ENCODE peak calls at places on chromosomes 13 and 19, in four cellular contexts. Y is heart left ventricle, N is left ventricle myocardium inferior, X is B cell. F is an unnamed sample.

GRCh38 chr19:33622505-33622808 is 704 bp downstream of the CHST8 start:
- DNase-seq in X (no peak), Y (no peak), N (no peak), F (peak; percentile 29)

GRCh38 chr19:2374808-2375207 is 14.7 kb downstream of the TMPRSS9 start:
- DNase-seq in N (no peak), X (no peak), Y (no peak), F (no peak)

GRCh38 chr13:112202266-112202665 is 135.3 kb downstream of the SOX1 start:
- DNase-seq in N (no peak), Y (no peak), X (no peak), F (no peak)

GRCh38 chr19:18846862-18847515 is 15.2 kb downstream of the UPF1 start:
- DNase-seq in Y (peak; percentile 79), X (peak; percentile 77), N (peak; percentile 81), F (peak; percentile 30)

GRCh38 chr13:102597029-102598015 is 536 bp downstream of the TPP2 start:
- DNase-seq in Y (peak; percentile 27), N (peak; percentile 16), X (peak; percentile 49), F (peak; percentile 57)

GRCh38 chr19:15840833-15841232 is 25.4 kb upstream of the OR10H1 start:
- DNase-seq in Y (no peak), N (no peak), X (no peak), F (no peak)

GRCh38 chr13:85148009-85148408 is 651.2 kb downstream of the SLITRK6 start:
- DNase-seq in Y (no peak), X (no peak), N (no peak), F (no peak)

GRCh38 chr19:46144756-46145155 is 3.3 kb upstream of the IGFL2 start:
- DNase-seq in X (no peak), N (no peak), Y (no peak), F (no peak)

GRCh38 chr13:111394211-111394922 is 73.9 kb downstream of the TEX29 start:
- DNase-seq in N (no peak), X (no peak), Y (no peak), F (no peak)

GRCh38 chr13:41842029-41842428 is 118.9 kb downstream of the VWA8 start:
- DNase-seq in X (no peak), N (no peak), Y (no peak), F (no peak)

GRCh38 chr19:19372656-19373416 is 32.6 kb upstream of the GATAD2A start:
- DNase-seq in X (peak; percentile 67), N (peak; percentile 66), Y (peak; percentile 85), F (peak; percentile 83)

GRCh38 chr13:41915096-41915495 is 45.8 kb downstream of the VWA8 start:
- DNase-seq in Y (no peak), X (no peak), N (no peak), F (no peak)

GRCh38 chr19:366951-367350 is 22.4 kb upstream of the MIER2 start:
- DNase-seq in Y (no peak), N (no peak), X (no peak), F (no peak)

GRCh38 chr19:34926361-34926684 is 380 bp upstream of the ZNF30 start:
- DNase-seq in X (no peak), N (no peak), Y (no peak), F (no peak)

GRCh38 chr19:3699071-3699740 is 1.1 kb downstream of the PIP5K1C start:
- DNase-seq in X (peak; percentile 63), N (peak; percentile 55), Y (peak; percentile 62), F (peak; percentile 38)

GRCh38 chr19:12838182-12838890 is at the start of gene MAST1:
- DNase-seq in Y (no peak), X (peak; percentile 77), N (no peak), F (peak; percentile 45)

GRCh38 chr13:96527497-96527896 is 437.6 kb downstream of the HS6ST3 start:
- DNase-seq in N (no peak), Y (no peak), X (no peak), F (no peak)

GRCh38 chr13:23966691-23967615 is 69.7 kb upstream of the C1QTNF9B start:
- DNase-seq in Y (no peak), N (no peak), X (no peak), F (peak; percentile 8)

GRCh38 chr19:2944403-2944774 is 382 bp downstream of the ZNF77 start:
- DNase-seq in Y (no peak), N (no peak), X (no peak), F (no peak)

GRCh38 chr13:52599037-52599852 is 43.0 kb upstream of the HNRNPA1L2 start:
- DNase-seq in Y (no peak), N (no peak), X (no peak), F (no peak)

GRCh38 chr19:4059931-4060620 is 6.6 kb downstream of the ZBTB7A start:
- DNase-seq in N (peak; percentile 73), X (peak; percentile 76), Y (peak; percentile 85), F (no peak)

GRCh38 chr19:35027851-35028599 is 2.2 kb upstream of the SCN1B start:
- DNase-seq in N (no peak), X (no peak), Y (no peak), F (no peak)

GRCh38 chr13:84191199-84191598 is 308.9 kb upstream of the SLITRK1 start:
- DNase-seq in Y (no peak), N (no peak), X (no peak), F (no peak)

GRCh38 chr13:70568571-70568970 is 460.3 kb upstream of the KLHL1 start:
- DNase-seq in Y (no peak), N (no peak), X (peak; percentile 1), F (peak; percentile 25)

GRCh38 chr13:30802501-30802900 is 67.2 kb downstream of the ALOX5AP start:
- DNase-seq in X (no peak), Y (no peak), N (no peak), F (no peak)

GRCh38 chr13:82305588-82305987 is 1576.7 kb downstream of the SLITRK1 start:
- DNase-seq in X (no peak), Y (no peak), N (no peak), F (no peak)

DNA sequence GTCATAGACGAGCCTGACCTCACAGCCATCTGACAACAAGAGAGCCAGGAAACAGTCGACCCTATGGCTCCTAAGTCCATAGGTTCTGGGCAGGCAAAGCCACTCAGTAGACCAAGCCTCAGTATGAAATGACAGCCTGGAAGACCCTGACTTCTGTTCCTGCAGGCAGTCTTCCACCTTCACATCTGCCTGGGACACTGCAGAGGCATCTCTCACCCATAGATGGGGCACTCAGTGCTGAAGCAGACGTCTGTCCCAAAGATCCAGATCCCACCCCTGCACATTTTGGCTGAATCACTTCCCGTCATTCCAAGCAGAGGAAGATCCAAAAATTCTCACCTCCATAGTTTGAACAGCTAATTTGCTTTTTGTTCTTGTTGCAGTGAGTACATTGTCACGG is 139.3 kb upstream of the ZNF507 start:
- DNase-seq in N (no peak), Y (no peak), X (no peak), F (no peak)
- TF ChIP-seq CTCF in N (no peak), Y (no peak), X (no peak), F (no peak)

GRCh38 chr13:77696863-77697207 is 652 bp upstream of the SLAIN1 start:
- DNase-seq in Y (no peak), N (no peak), X (no peak), F (no peak)

GRCh38 chr13:77696006-77696862 is 1.3 kb upstream of the SLAIN1 start:
- DNase-seq in X (peak; percentile 36), Y (no peak), N (no peak), F (peak; percentile 14)

GRCh38 chr13:77699059-77699680 is 1.7 kb downstream of the SLAIN1 start:
- DNase-seq in N (no peak), X (no peak), Y (no peak), F (no peak)

GRCh38 chr13:77697208-77698103 is at the start of gene SLAIN1:
- DNase-seq in N (peak; percentile 81), X (peak; percentile 93), Y (peak; percentile 81), F (peak; percentile 85)

GRCh38 chr13:77698211-77699058 is 948 bp downstream of the SLAIN1 start:
- DNase-seq in Y (peak; percentile 29), X (peak; percentile 61), N (peak; percentile 19), F (peak; percentile 67)
- TF ChIP-seq CTCF in Y (no peak), X (peak; percentile 24), N (no peak), F (no peak)

GRCh38 chr13:110306960-110307696 is at the start of the genes COL4A1 and COL4A2:
- DNase-seq in Y (peak; percentile 87), N (peak; percentile 87), X (no peak), F (no peak)
- TF ChIP-seq CTCF in Y (no peak), N (no peak), X (no peak), F (no peak)

DNA sequence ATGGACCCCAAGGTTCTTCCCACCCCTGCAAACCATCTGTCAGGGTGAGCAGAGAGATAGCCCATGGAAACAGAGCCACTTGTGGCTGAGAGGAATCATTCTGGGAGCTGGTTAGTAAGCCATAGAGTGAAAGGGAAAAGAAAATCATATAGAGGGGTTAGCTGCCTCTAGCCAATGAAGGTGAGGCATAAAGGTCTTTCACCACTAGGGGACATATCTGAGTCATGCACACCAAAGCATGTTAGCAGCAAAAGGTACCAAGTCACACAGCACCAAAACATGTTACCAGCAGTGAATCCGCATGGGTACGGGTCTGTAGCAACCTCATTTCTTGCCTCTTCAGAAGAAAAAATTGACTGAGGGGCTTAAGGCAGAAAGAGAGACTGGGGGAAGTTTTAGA is 76.7 kb upstream of the ZNF43 start:
- DNase-seq in Y (no peak), N (no peak), X (no peak), F (no peak)
- TF ChIP-seq CTCF in Y (no peak), N (no peak), X (no peak), F (no peak)

GRCh38 chr19:49761625-49762311 is 1.3 kb downstream of the TSKS start:
- DNase-seq in N (peak; percentile 36), X (no peak), Y (peak; percentile 47), F (no peak)
- TF ChIP-seq CTCF in N (peak; percentile 47), X (no peak), Y (peak; percentile 26), F (no peak)

GRCh38 chr13:32415019-32415418 is 12.9 kb downstream of the N4BP2L1 start:
- DNase-seq in X (peak; percentile 17), Y (no peak), N (no peak), F (no peak)
- TF ChIP-seq CTCF in X (peak; percentile 52), Y (no peak), N (peak; percentile 42), F (peak; percentile 42)

GRCh38 chr13:22049384-22049783 is 378.5 kb downstream of the FGF9 start:
- DNase-seq in X (no peak), Y (no peak), N (no peak), F (no peak)

GRCh38 chr13:22041741-22042140 is 370.9 kb downstream of the FGF9 start:
- DNase-seq in Y (no peak), X (no peak), N (no peak), F (no peak)

GRCh38 chr13:22050951-22051563 is 380.2 kb downstream of the FGF9 start:
- DNase-seq in N (no peak), Y (no peak), X (no peak), F (no peak)

GRCh38 chr13:22047785-22048104 is 376.9 kb downstream of the FGF9 start:
- DNase-seq in X (no peak), N (no peak), Y (no peak), F (no peak)

GRCh38 chr13:22047082-22047784 is 376.4 kb downstream of the FGF9 start:
- DNase-seq in X (no peak), Y (no peak), N (no peak), F (no peak)
- TF ChIP-seq CTCF in X (no peak), Y (no peak), N (no peak), F (no peak)

GRCh38 chr13:47835470-47836228 is 165.4 kb downstream of the SUCLA2 start:
- DNase-seq in N (no peak), Y (no peak), X (no peak), F (no peak)

GRCh38 chr13:47837906-47838305 is 163.2 kb downstream of the SUCLA2 start:
- DNase-seq in X (no peak), Y (no peak), N (no peak), F (no peak)

GRCh38 chr13:47841131-47841530 is 159.9 kb downstream of the SUCLA2 start:
- DNase-seq in X (no peak), N (no peak), Y (no peak), F (no peak)

GRCh38 chr13:47832458-47832972 is 168.6 kb downstream of the SUCLA2 start:
- DNase-seq in Y (no peak), X (no peak), N (no peak), F (no peak)

GRCh38 chr13:47837104-47837880 is 163.8 kb downstream of the SUCLA2 start:
- DNase-seq in X (no peak), N (no peak), Y (no peak), F (no peak)
- TF ChIP-seq CTCF in X (no peak), N (no peak), Y (no peak), F (no peak)

F was measured in MM.1S.